ENCODE peak calls at places on chromosomes 3 and 15, in four cellular contexts. B is suprapubic skin, F is ascending aorta, T is IMR-90. E is an unnamed sample.

GRCh38 chr3:191702121-191702520 is 241.2 kb downstream of the PYDC2 start:
- DNase-seq in B (no peak), F (no peak), T (no peak), E (no peak)

GRCh38 chr3:98812851-98813374 is 49.8 kb downstream of the ST3GAL6 start:
- DNase-seq in B (no peak), F (no peak), T (peak; percentile 50), E (peak; percentile 23)

GRCh38 chr3:4425707-4426106 is 41.4 kb downstream of the SUMF1 start:
- DNase-seq in B (no peak), F (no peak), T (peak; percentile 22), E (no peak)

GRCh38 chr3:67018105-67018788 is 20.1 kb downstream of the KBTBD8 start:
- DNase-seq in B (no peak), F (no peak), T (no peak), E (peak; percentile 4)

GRCh38 chr3:122843604-122844003 is 48.7 kb downstream of the SLC49A4 start:
- DNase-seq in B (no peak), F (no peak), T (no peak), E (no peak)

GRCh38 chr15:99103279-99103678 is 1.6 kb upstream of the SYNM start:
- DNase-seq in B (no peak), F (no peak), T (no peak), E (no peak)

GRCh38 chr3:127218457-127218922 is 25.6 kb downstream of the PRR23E start:
- DNase-seq in B (no peak), F (no peak), T (no peak), E (no peak)

GRCh38 chr3:73605388-73605787 is 19.4 kb downstream of the PDZRN3 start:
- DNase-seq in B (no peak), F (no peak), T (peak; percentile 91), E (no peak)

GRCh38 chr3:154059798-154060197 is 61.4 kb upstream of the ARHGEF26 start:
- DNase-seq in B (no peak), F (no peak), T (no peak), E (no peak)

GRCh38 chr15:60941448-60941847 is 287.7 kb downstream of the RORA start:
- DNase-seq in B (no peak), F (no peak), T (peak; percentile 93), E (no peak)

GRCh38 chr15:80480909-80481308 is 76.7 kb downstream of the ARNT2 start:
- DNase-seq in B (no peak), F (no peak), T (peak; percentile 97), E (peak; percentile 89)

GRCh38 chr3:17192995-17193394 is 308.2 kb downstream of the PLCL2 start:
- DNase-seq in B (no peak), F (no peak), T (no peak), E (no peak)

GRCh38 chr15:57758556-57758955 is 52.0 kb downstream of the POLR2M start:
- DNase-seq in B (no peak), F (no peak), T (no peak), E (no peak)

GRCh38 chr15:66840615-66841014 is 138.6 kb downstream of the SMAD6 start:
- DNase-seq in B (no peak), F (no peak), T (no peak), E (no peak)

GRCh38 chr3:179868715-179869114 is 168.0 kb downstream of the PEX5L start:
- DNase-seq in B (no peak), F (no peak), T (no peak), E (no peak)

GRCh38 chr3:159929894-159930235 is 58.8 kb upstream of the IL12A start:
- DNase-seq in B (no peak), F (no peak), T (no peak), E (no peak)

GRCh38 chr3:122299872-122300460 is 25.1 kb upstream of the CSTA start:
- DNase-seq in B (no peak), F (no peak), T (peak; percentile 17), E (no peak)

GRCh38 chr15:29750754-29751153 is 71.5 kb downstream of the TJP1 start:
- DNase-seq in B (no peak), F (no peak), T (no peak), E (no peak)

GRCh38 chr3:149964296-149964695 is 6.4 kb downstream of the PFN2 start:
- DNase-seq in B (no peak), F (no peak), T (peak; percentile 33), E (peak; percentile 6)

GRCh38 chr3:118636841-118637240 is 397.8 kb downstream of the IGSF11 start:
- DNase-seq in B (no peak), F (no peak), T (no peak), E (no peak)

GRCh38 chr15:98952381-98952803 is 55.2 kb downstream of the PGPEP1L start:
- DNase-seq in B (no peak), F (no peak), T (peak; percentile 72), E (no peak)

GRCh38 chr3:13537244-13537921 is 11.5 kb upstream of the FBLN2 start:
- DNase-seq in B (no peak), F (no peak), T (no peak), E (no peak)

GRCh38 chr3:129022114-129022994 is 21.2 kb downstream of the EFCC1 start:
- DNase-seq in B (peak; percentile 90), F (no peak), T (peak; percentile 37), E (peak; percentile 58)

GRCh38 chr3:38136807-38137614 is at the start of gene ACAA1:
- DNase-seq in B (peak; percentile 100), F (peak; percentile 99), T (peak; percentile 98), E (peak; percentile 98)

GRCh38 chr15:39594764-39595620 is 14.1 kb downstream of the THBS1 start:
- DNase-seq in B (no peak), F (no peak), T (peak; percentile 57), E (no peak)
- H3K4me3 ChIP-seq in B (no peak overlapping the region), F (no peak overlapping the region), T (no peak overlapping the region), E (no peak overlapping the region)

DNA sequence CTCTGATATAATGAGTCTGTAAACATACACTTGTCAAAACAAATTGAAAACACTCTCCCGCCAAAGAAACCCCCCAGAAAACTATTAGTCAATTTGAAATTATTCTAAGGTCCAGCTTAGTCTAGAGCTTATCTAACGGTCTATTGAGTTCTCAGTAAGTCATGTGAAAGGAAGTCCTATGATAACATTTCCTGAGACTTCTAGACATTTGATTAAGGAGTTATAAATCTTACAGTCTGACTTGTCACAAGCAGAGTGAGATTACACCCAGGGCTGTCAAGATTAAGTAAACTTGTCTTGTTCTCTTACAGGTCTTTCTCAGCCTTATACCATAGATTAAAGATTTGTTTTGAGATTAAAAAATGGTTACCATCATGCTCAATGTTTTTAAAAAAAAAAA is 356.2 kb downstream of the FOXP1 start:
- DNase-seq in B (no peak), F (no peak), T (no peak), E (no peak)
- H3K4me3 ChIP-seq in B (peak overlapping the region; percentile 7), F (peak overlapping the region; percentile 40), T (no peak overlapping the region), E (no peak overlapping the region)

GRCh38 chr3:146625117-146625775 is 20.1 kb upstream of the PLSCR5 start:
- DNase-seq in B (no peak), F (no peak), T (peak; percentile 2), E (no peak)
- H3K4me3 ChIP-seq in B (peak overlapping the region; percentile 21), F (peak overlapping the region; percentile 19), T (no peak overlapping the region), E (peak overlapping the region; percentile 41)

GRCh38 chr3:11195721-11196332 is 41.5 kb downstream of the HRH1 start:
- DNase-seq in B (no peak), F (no peak), T (peak; percentile 56), E (peak; percentile 61)
- H3K4me3 ChIP-seq in B (no peak overlapping the region), F (peak overlapping the region; percentile 1), T (peak overlapping the region; percentile 11), E (no peak overlapping the region)